ENCODE peak calls at places on chromosomes 5 and 9, in eight cellular contexts. F is activated CD4-positive, alpha-beta T cell treated with anti-CD3 and anti-CD28 coated beads, Interleukin-2, amount 50 U/mL, for 24 hours; V is LHCN-M2; D is kidney epithelial cell; L is stimulated activated CD8-positive, alpha-beta memory T cell treated with anti-CD3 and anti-CD28 coated beads, Interleukin-4, amount 100 ng/mL, for 4 hours; M is stromal cell of bone marrow; N is NCI-H146; T is brain pericyte. Y is an unnamed sample.

GRCh38 chr5:51033215-51033614 is 350.0 kb upstream of the ISL1 start:
- DNase-seq in F (no peak), V (no peak), D (no peak), L (no peak), M (no peak), N (peak), T (no peak), Y (no peak)

GRCh38 chr5:90866333-90866732 is 307.7 kb downstream of the ADGRV1 start:
- DNase-seq in F (no peak), V (peak), D (no peak), L (no peak), M (no peak), N (peak), T (no peak), Y (no peak)

GRCh38 chr5:38329132-38329715 is 70.9 kb downstream of the EGFLAM start:
- DNase-seq in F (no peak), V (peak), D (peak), L (no peak), M (no peak), N (no peak), T (peak), Y (no peak)

GRCh38 chr9:31027678-31028077 is 1356.8 kb upstream of the ACO1 start:
- DNase-seq in F (no peak), V (no peak), D (no peak), L (no peak), M (no peak), N (no peak), T (no peak), Y (no peak)

GRCh38 chr5:139795074-139796001 is at the start of gene PSD2:
- DNase-seq in F (no peak), V (no peak), D (no peak), L (no peak), M (no peak), N (peak), T (no peak), Y (no peak)

GRCh38 chr5:178312900-178313299 is 80.3 kb upstream of the PHYKPL start:
- DNase-seq in F (no peak), V (no peak), D (no peak), L (no peak), M (no peak), N (no peak), T (no peak), Y (no peak)

GRCh38 chr9:120928015-120928719 is 1.6 kb upstream of the TRAF1 start:
- DNase-seq in F (no peak), V (no peak), D (no peak), L (no peak), M (no peak), N (peak), T (no peak), Y (no peak)

GRCh38 chr9:128341435-128341849 is 1.1 kb downstream of the SLC27A4 start:
- DNase-seq in F (peak), V (peak), D (no peak), L (peak), M (peak), N (peak), T (no peak), Y (peak)

GRCh38 chr5:143488372-143488771 is 84.9 kb upstream of the NR3C1 start:
- DNase-seq in F (no peak), V (no peak), D (no peak), L (no peak), M (no peak), N (no peak), T (no peak), Y (no peak)

GRCh38 chr5:168648576-168648975 is 69.4 kb upstream of the PANK3 start:
- DNase-seq in F (no peak), V (no peak), D (no peak), L (no peak), M (no peak), N (no peak), T (no peak), Y (no peak)

GRCh38 chr5:54217826-54218503 is 92.4 kb downstream of the ARL15 start:
- DNase-seq in F (peak), V (peak), D (peak), L (no peak), M (peak), N (peak), T (peak), Y (no peak)

GRCh38 chr9:121636411-121636865 is 15.0 kb upstream of the DAB2IP start:
- DNase-seq in F (no peak), V (no peak), D (no peak), L (no peak), M (peak), N (no peak), T (no peak), Y (no peak)

GRCh38 chr5:142432369-142432863 is 107.6 kb upstream of the SPRY4 start:
- DNase-seq in F (no peak), V (no peak), D (no peak), L (no peak), M (no peak), N (peak), T (no peak), Y (no peak)

GRCh38 chr5:56139978-56140562 is 93.1 kb downstream of the ANKRD55 start:
- DNase-seq in F (no peak), V (no peak), D (no peak), L (no peak), M (no peak), N (no peak), T (no peak), Y (no peak)

GRCh38 chr5:28779161-28779754 is 1740.9 kb upstream of the CDH9 start:
- DNase-seq in F (no peak), V (peak), D (no peak), L (no peak), M (no peak), N (peak), T (no peak), Y (no peak)

GRCh38 chr5:105430516-105430915 is 1867.9 kb upstream of the NUDT12 start:
- DNase-seq in F (no peak), V (peak), D (no peak), L (no peak), M (no peak), N (no peak), T (no peak), Y (no peak)